ENCODE peak calls at places on chromosomes 16 and 17, in nine cellular contexts. F is spleen, J is HCT116, L is GM23338, Z is prostate gland, Y is stomach, C is H1, D is sigmoid colon, T is transverse colon. U is an unnamed sample.
A peak's percentile ranks its signal among the peaks of the same experiment; 100 is the strongest.

GRCh38 chr16:80121522-80121909 is 419.3 kb upstream of the DYNLRB2 start:
- DNase-seq in F (no peak), J (no peak), L (no peak), Z (no peak), Y (no peak), C (no peak), D (no peak), T (no peak), U (no peak)

GRCh38 chr17:79979201-79979840 is 56.4 kb downstream of the TBC1D16 start:
- DNase-seq in F (no peak), J (no peak), L (no peak), Z (peak; percentile 60), Y (no peak), C (no peak), D (peak; percentile 56), T (no peak), U (no peak)

GRCh38 chr17:39848600-39848999 is 15.5 kb downstream of the IKZF3 start:
- DNase-seq in F (no peak), J (no peak), L (no peak), Z (no peak), Y (no peak), C (no peak), D (no peak), T (no peak), U (no peak)

GRCh38 chr17:65925606-65926307 is 266.2 kb downstream of the CEP112 start:
- DNase-seq in F (no peak), J (no peak), L (no peak), Z (no peak), Y (no peak), C (no peak), D (no peak), T (no peak), U (no peak)

GRCh38 chr17:59002848-59003247 is 103.8 kb downstream of the TRIM37 start:
- DNase-seq in F (no peak), J (no peak), L (no peak), Z (no peak), Y (no peak), C (no peak), D (no peak), T (no peak), U (no peak)

GRCh38 chr17:65370669-65371126 is 190.8 kb downstream of the AXIN2 start:
- DNase-seq in F (peak; percentile 80), J (no peak), L (peak; percentile 6), Z (peak; percentile 36), Y (peak; percentile 67), C (no peak), D (no peak), T (peak; percentile 84), U (no peak)

GRCh38 chr16:46882940-46883307 is 1.2 kb upstream of the GPT2 start:
- DNase-seq in F (no peak), J (no peak), L (no peak), Z (no peak), Y (no peak), C (no peak), D (no peak), T (no peak), U (no peak)

GRCh38 chr16:5430598-5430997 is 333.0 kb upstream of the EEF2KMT start:
- DNase-seq in F (no peak), J (no peak), L (no peak), Z (no peak), Y (no peak), C (no peak), D (no peak), T (no peak), U (no peak)

GRCh38 chr16:1691276-1691675 is 13.2 kb downstream of the JPT2 start:
- DNase-seq in F (no peak), J (no peak), L (no peak), Z (no peak), Y (no peak), C (no peak), D (no peak), T (no peak), U (no peak)

GRCh38 chr16:1687427-1688316 is 9.6 kb downstream of the JPT2 start:
- DNase-seq in F (peak; percentile 16), J (no peak), L (no peak), Z (no peak), Y (no peak), C (no peak), D (no peak), T (no peak), U (no peak)

GRCh38 chr16:1690810-1691209 is 12.7 kb downstream of the JPT2 start:
- DNase-seq in F (no peak), J (no peak), L (no peak), Z (no peak), Y (no peak), C (no peak), D (no peak), T (no peak), U (no peak)

GRCh38 chr16:1689853-1690252 is 11.8 kb downstream of the JPT2 start:
- DNase-seq in F (peak; percentile 43), J (no peak), L (no peak), Z (no peak), Y (no peak), C (no peak), D (no peak), T (no peak), U (no peak)

DNA sequence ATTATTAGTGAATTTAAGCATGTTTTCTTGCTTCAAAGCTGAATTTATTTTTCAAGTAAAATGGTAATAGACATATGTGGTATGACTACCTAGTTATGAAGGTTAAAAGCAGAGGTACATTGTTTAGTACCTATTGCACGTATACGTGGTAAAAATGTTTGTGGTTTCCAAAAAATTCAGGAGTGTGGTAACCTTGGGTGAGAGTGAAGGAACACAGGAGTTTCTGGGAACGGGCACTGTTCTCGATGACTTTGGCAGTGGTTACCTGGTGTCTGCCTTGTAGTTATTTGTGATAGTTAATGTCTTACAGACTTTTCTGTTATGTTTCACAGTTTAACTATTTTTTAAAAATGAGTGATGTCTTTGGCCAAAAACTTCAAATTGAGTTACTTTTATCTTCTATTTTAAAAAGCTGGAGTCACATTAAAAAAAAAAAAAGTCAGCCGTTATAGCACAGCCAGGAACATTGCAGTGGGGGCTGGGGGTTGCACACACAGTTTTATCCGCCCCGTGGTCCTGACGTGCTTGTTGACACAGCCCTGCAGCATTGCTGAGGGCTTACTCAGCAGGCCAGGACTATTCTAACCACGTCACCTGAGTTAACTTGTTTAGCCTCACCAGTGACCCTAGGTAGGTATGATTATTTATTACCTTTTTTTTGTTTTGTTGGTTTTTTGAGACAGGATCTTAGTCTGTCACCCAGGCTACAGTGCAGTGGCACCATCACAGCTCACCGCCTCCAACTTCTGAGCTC is 10.9 kb downstream of the JPT2 start:
- DNase-seq in F (peak; percentile 23), J (peak; percentile 66), L (no peak), Z (peak; percentile 81), Y (peak; percentile 70), C (no peak), D (no peak), T (no peak), U (no peak)
- TF ChIP-seq POLR2AphosphoS5 in F (no peak), J (no peak), L (no peak), Z (peak; percentile 79), Y (no peak), C (no peak), D (no peak), T (no peak), U (no peak)

GRCh38 chr17:29590261-29590978 is 972 bp upstream of the GIT1 start:
- DNase-seq in F (peak; percentile 82), J (peak; percentile 13), L (no peak), Z (no peak), Y (no peak), C (peak; percentile 55), D (peak; percentile 75), T (peak; percentile 18), U (no peak)

GRCh38 chr17:29591737-29592624 is 951 bp upstream of the ANKRD13B start:
- DNase-seq in F (peak; percentile 95), J (peak; percentile 69), L (peak; percentile 96), Z (peak; percentile 83), Y (peak; percentile 89), C (peak; percentile 100), D (peak; percentile 93), T (peak; percentile 93), U (peak; percentile 87)

GRCh38 chr17:29589524-29590260 is at the start of gene GIT1:
- DNase-seq in F (peak; percentile 97), J (peak; percentile 59), L (peak; percentile 94), Z (peak; percentile 85), Y (peak; percentile 90), C (peak; percentile 87), D (peak; percentile 92), T (peak; percentile 90), U (peak; percentile 79)

GRCh38 chr17:29592850-29593545 is at the start of gene ANKRD13B:
- DNase-seq in F (peak; percentile 90), J (no peak), L (peak; percentile 83), Z (no peak), Y (no peak), C (peak; percentile 85), D (peak; percentile 80), T (peak; percentile 55), U (no peak)

GRCh38 chr17:29590979-29591736 is 1.7 kb upstream of the GIT1 start:
- DNase-seq in F (peak; percentile 85), J (peak; percentile 48), L (peak; percentile 86), Z (no peak), Y (no peak), C (no peak), D (peak; percentile 86), T (peak; percentile 42), U (peak; percentile 18)
- TF ChIP-seq POLR2AphosphoS5 in F (no peak), J (no peak), L (no peak), Z (no peak), Y (no peak), C (no peak), D (no peak), T (no peak), U (no peak)

DNA sequence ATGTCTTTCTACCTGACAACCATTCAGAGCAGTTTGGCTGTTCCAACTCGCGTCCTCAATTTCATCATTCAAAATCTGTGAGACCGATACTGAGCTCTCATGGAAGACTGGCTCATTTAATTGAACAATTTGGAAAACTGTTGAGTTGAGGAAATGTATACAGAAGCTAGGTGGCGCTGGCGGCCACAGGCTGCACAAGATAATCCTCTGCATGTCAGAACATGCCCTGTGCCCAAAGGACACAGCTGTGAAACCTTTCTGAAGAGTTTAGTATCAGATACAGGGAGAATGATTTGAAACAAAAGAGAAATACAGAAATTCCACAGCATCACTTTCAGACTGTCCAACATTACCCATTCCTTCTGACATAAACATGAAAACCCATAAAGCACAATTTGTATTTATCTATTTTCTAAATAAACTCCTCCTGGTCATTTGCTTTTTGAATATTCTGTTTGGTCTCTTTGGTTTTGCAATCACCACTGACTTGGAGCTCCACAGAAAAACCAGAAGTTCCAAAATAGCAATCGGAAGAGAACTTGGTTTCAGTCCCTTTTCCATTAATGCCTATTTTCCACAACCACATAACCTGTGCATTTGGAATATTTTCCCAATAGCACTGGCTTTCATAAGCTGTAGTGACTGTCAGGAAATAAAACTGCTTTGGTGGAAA is 192.8 kb downstream of the MAP2K6 start:
- DNase-seq in F (peak; percentile 79), J (peak; percentile 57), L (peak; percentile 80), Z (peak; percentile 60), Y (peak; percentile 78), C (peak; percentile 70), D (peak; percentile 85), T (peak; percentile 75), U (peak; percentile 18)
- TF ChIP-seq POLR2AphosphoS5 in F (no peak), J (no peak), L (no peak), Z (peak; percentile 47), Y (no peak), C (no peak), D (no peak), T (no peak), U (no peak)

DNA sequence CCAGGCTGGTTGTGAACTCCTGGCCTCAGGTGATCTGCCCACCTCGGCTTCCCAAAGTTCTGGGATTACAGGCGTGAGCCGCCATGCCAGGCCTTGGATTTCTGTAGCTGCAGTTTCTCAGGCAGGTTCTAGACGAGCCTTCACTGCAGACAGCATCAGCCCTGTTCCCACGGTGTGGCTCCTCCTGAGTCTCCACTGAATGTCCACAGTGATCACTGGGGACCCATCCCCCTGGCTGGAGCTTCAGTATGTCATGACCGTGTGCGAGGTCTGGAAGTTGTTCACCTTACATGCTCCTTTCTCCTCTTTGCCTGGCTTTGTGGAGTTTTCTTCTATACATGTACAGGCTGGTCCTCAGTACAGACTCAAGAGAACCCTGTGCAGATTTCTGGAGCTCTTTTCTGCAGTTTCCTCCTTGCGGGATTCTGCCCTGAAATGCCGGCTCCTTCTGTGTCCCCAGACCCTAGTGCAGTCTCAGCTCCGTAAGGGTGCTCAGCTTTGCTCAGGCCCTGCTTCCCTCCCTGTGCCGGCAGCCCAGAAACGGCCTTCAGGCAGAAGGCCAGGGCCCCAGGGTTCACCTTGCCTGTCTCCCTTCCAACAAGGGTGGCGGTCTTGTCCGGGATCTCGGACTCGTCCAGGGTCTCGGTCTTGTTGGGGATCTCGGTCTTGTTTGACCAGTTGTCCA is 14.3 kb upstream of the FASN start:
- DNase-seq in F (no peak), J (no peak), L (no peak), Z (no peak), Y (no peak), C (no peak), D (no peak), T (no peak), U (no peak)
- TF ChIP-seq POLR2AphosphoS5 in F (no peak), J (no peak), L (no peak), Z (no peak), Y (no peak), C (no peak), D (no peak), T (no peak), U (no peak)